ENCODE peak calls at places on chromosomes 13 and 19, in seven cellular contexts. F is neuronal stem cell, Y is H9, K is mesendoderm, S is mesenchymal stem cell, Z is H1, W is trophoblast cell. N is an unnamed sample.

GRCh38 chr19:37095859-37096258 is 17.6 kb downstream of the ZNF420 start:
- DNase-seq in F (no peak), Y (no peak), K (no peak), S (peak; percentile 8), Z (no peak), W (no peak), N (no peak)

GRCh38 chr13:43431279-43431678 is 355.5 kb downstream of the ENOX1 start:
- DNase-seq in F (no peak), Y (no peak), K (no peak), S (no peak), Z (no peak), W (peak; percentile 59), N (no peak)

GRCh38 chr19:31337007-31337914 is 12.0 kb downstream of the TSHZ3 start:
- DNase-seq in F (no peak), Y (no peak), K (no peak), S (peak; percentile 48), Z (no peak), W (no peak), N (no peak)

GRCh38 chr13:51769455-51770127 is 34.4 kb downstream of the DHRS12 start:
- DNase-seq in F (no peak), Y (no peak), K (no peak), S (no peak), Z (no peak), W (no peak), N (no peak)

GRCh38 chr13:35984776-35985453 is 146.3 kb downstream of the DCLK1 start:
- DNase-seq in F (peak; percentile 15), Y (peak; percentile 64), K (peak; percentile 81), S (no peak), Z (peak; percentile 59), W (no peak), N (no peak)

GRCh38 chr19:55447421-55448174 is 4.5 kb upstream of the SHISA7 start:
- DNase-seq in F (no peak), Y (no peak), K (peak; percentile 62), S (peak; percentile 35), Z (no peak), W (no peak), N (peak; percentile 15)

GRCh38 chr19:17775245-17775927 is 19.6 kb upstream of the B3GNT3 start:
- DNase-seq in F (peak; percentile 59), Y (peak; percentile 78), K (peak; percentile 62), S (peak; percentile 65), Z (peak; percentile 92), W (peak; percentile 62), N (peak; percentile 19)

GRCh38 chr13:48161530-48162179 is 66.8 kb upstream of the MED4 start:
- DNase-seq in F (no peak), Y (no peak), K (no peak), S (no peak), Z (no peak), W (peak; percentile 34), N (no peak)

GRCh38 chr19:42184401-42184861 is 33.0 kb downstream of the DEDD2 start:
- DNase-seq in F (peak; percentile 89), Y (peak; percentile 94), K (peak; percentile 92), S (peak; percentile 80), Z (peak; percentile 97), W (peak; percentile 52), N (peak; percentile 81)

GRCh38 chr13:40483601-40484000 is 182.8 kb downstream of the FOXO1 start:
- DNase-seq in F (no peak), Y (no peak), K (no peak), S (no peak), Z (no peak), W (no peak), N (no peak)

GRCh38 chr13:114282143-114282685 is 813 bp downstream of the UPF3A start:
- DNase-seq in F (peak; percentile 69), Y (peak; percentile 40), K (no peak), S (peak; percentile 87), Z (peak; percentile 61), W (peak; percentile 73), N (peak; percentile 65)

DNA sequence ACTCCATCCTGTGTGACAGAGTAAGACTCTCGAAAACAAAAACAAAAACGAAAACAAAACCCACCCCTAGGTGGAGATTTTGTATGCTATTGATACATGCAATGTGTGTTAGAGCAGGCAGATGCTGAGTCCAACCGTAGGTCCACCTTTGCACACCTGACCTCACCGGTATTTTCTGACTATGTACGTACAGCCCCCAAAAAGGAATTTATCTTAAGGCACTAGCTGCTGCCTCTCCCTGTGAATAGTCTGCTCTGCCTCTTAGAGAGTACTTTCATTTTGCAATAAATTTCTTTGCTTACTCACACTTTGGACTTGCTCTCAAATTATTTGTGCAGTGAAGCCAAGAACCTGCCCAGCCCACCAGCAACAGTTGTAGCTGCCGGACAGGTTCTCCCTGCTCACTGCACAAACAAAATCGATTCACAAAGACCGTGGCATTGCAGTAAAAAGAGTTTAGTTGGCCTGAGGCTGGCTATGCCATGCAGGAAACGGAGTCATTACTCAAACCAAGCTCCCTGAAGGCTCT is 8.2 kb upstream of the ZNF77 start:
- DNase-seq in F (no peak), Y (no peak), K (no peak), S (no peak), Z (no peak), W (peak; percentile 95), N (no peak)
- H3K79me1 ChIP-seq in F (no peaks in the 10 kb centered on the region), Y (no peaks in the 10 kb centered on the region), K (peaks cover 8% of the 10 kb centered on the region), S (peaks cover 8% of the 10 kb centered on the region), Z (peaks cover 9% of the 10 kb centered on the region), W (peaks cover 7% of the 10 kb centered on the region), N (peaks cover 17% of the 10 kb centered on the region)

GRCh38 chr19:47096721-47097120 is 16.9 kb downstream of the ZC3H4 start:
- DNase-seq in F (no peak), Y (no peak), K (no peak), S (no peak), Z (no peak), W (no peak), N (no peak)

GRCh38 chr19:47097396-47098217 is 16.0 kb downstream of the ZC3H4 start:
- DNase-seq in F (no peak), Y (no peak), K (no peak), S (no peak), Z (no peak), W (no peak), N (no peak)

GRCh38 chr19:47094557-47095517 is 18.7 kb downstream of the ZC3H4 start:
- DNase-seq in F (no peak), Y (no peak), K (no peak), S (no peak), Z (no peak), W (no peak), N (no peak)

GRCh38 chr19:47093841-47094240 is 19.7 kb downstream of the ZC3H4 start:
- DNase-seq in F (no peak), Y (no peak), K (no peak), S (no peak), Z (no peak), W (no peak), N (no peak)

GRCh38 chr19:47095707-47096704 is 17.6 kb downstream of the ZC3H4 start:
- DNase-seq in F (no peak), Y (no peak), K (no peak), S (no peak), Z (no peak), W (no peak), N (no peak)
- H3K27ac ChIP-seq in F (no peak overlapping the region), Y (no peak overlapping the region), K (no peak overlapping the region), S (no peak overlapping the region), Z (peak overlapping the region; percentile 29), W (no peak overlapping the region), N (no peak overlapping the region)

DNA sequence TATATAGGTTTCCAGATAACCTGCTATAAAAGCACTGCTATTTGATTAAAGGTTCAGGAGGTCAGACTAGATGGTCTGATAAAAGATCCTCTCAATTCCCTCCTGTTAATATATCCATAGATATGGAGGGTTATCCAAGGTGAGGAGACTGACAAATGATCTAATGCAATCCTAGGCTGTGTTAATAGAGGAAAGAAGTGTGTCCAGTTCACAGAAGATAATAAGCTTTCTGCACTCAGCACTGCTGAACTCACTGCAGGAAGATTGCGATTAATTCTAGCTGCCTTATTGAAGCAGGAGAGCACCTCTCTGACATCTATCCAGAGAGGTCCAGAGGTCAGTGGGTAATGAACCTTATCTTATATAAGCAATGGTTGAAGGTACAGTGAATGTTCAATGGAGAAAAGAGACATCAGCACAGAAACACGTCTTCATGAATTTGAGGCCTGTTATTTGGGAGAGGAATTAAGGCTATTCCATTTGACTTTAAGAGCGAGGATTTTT is 75.9 kb upstream of the SLC10A2 start:
- DNase-seq in F (no peak), Y (no peak), K (no peak), S (no peak), Z (no peak), W (no peak), N (no peak)
- H4K8ac ChIP-seq in F (no peak overlapping the region), Y (no peak overlapping the region), K (no peak overlapping the region), S (no peak overlapping the region), Z (no peak overlapping the region), W (no peak overlapping the region), N (no peak overlapping the region)

DNA sequence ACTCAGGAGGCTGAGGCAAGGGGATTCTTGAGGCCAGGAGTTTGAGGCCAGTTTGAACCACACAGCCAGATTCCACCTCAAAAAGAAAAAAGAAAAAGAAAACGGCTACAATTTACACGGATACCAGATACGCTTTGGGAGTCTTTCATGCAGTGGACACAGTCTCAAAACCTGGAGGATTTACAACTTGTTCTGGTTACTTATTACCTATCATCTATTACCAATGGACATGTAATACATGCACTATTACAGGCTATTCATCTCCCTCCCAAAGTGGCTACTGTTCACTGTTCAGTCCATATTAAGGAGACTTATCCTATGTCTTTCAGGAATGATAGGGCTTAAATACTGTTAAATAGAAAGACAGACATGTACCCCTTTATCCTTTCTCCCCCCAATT is 33.3 kb downstream of the ZNF823 start:
- DNase-seq in F (no peak), Y (no peak), K (no peak), S (no peak), Z (no peak), W (no peak), N (no peak)
- H3K79me1 ChIP-seq in F (no peaks in the 10 kb centered on the region), Y (no peaks in the 10 kb centered on the region), K (no peaks in the 10 kb centered on the region), S (no peaks in the 10 kb centered on the region), Z (no peaks in the 10 kb centered on the region), W (no peaks in the 10 kb centered on the region), N (no peaks in the 10 kb centered on the region)

DNA sequence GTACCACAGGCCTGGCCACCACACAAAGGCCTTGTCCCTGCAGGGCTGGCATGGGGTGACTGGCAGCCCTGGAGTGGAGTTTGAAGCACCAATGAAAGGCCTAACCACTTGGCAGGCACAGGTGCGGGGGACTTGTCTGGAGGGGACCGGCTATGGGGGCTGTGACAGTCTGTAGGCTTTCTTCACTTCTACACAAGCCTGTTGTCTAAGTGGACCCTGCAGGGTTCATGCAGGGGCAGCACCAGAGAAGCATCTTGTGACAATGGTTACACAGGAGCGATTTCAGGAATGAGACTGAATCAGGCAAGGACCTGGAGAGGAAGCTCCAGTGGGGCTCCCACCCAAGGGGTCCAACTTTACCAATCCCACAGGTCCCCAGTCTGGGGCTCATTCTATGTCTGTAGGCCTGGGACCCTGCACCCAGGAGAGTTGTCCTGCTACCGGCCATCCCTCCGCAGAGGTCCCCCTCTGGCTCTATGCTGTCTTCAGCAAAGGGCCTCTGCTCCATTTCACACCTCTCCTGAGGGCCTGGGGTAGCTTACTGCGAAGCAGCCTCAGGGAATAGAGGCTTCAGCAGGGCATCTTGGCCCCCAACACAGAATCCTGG is 2.3 kb upstream of the ZNF837 start:
- DNase-seq in F (no peak), Y (peak; percentile 24), K (no peak), S (no peak), Z (no peak), W (no peak), N (no peak)
- H3K27ac ChIP-seq in F (no peak overlapping the region), Y (no peak overlapping the region), K (no peak overlapping the region), S (no peak overlapping the region), Z (no peak overlapping the region), W (no peak overlapping the region), N (no peak overlapping the region)

GRCh38 chr19:1217366-1217765 is 11.8 kb downstream of the STK11 start:
- DNase-seq in F (no peak), Y (no peak), K (no peak), S (no peak), Z (peak; percentile 57), W (no peak), N (no peak)
- H4K8ac ChIP-seq in F (no peak overlapping the region), Y (no peak overlapping the region), K (no peak overlapping the region), S (no peak overlapping the region), Z (peak overlapping the region; percentile 80), W (no peak overlapping the region), N (no peak overlapping the region)